ENCODE peak calls at places on chromosomes 1 and 21, in seven cellular contexts. K is IMR-90, F is thyroid gland, O is heart left ventricle, R is body of pancreas, J is ovary, B is endothelial cell of umbilical vein. V is an unnamed sample.

GRCh38 chr1:101781437-101781836 is 215.3 kb downstream of the OLFM3 start:
- DNase-seq in O (no peak), J (no peak), F (peak), K (no peak), B (no peak), R (no peak), V (no peak)

GRCh38 chr1:156555715-156556114 is 16.6 kb downstream of the IQGAP3 start:
- DNase-seq in B (no peak), K (no peak), R (no peak), F (no peak), O (no peak), J (no peak), V (no peak)

GRCh38 chr1:25106352-25106751 is 126.0 kb downstream of the SYF2 start:
- DNase-seq in J (no peak), O (no peak), K (no peak), F (no peak), B (no peak), R (no peak), V (no peak)

GRCh38 chr1:94362466-94363058 is 55.6 kb upstream of the ABCD3 start:
- DNase-seq in O (no peak), F (no peak), R (no peak), J (no peak), K (peak), B (no peak), V (no peak)

GRCh38 chr1:242854466-242854865 is 330.0 kb upstream of the PLD5 start:
- DNase-seq in F (no peak), J (no peak), B (no peak), K (no peak), O (no peak), R (no peak), V (no peak)

GRCh38 chr1:60859111-60859510 is 223.2 kb upstream of the NFIA start:
- DNase-seq in O (no peak), R (no peak), K (no peak), B (no peak), J (no peak), F (no peak), V (no peak)

GRCh38 chr21:44012474-44013379 is 618 bp downstream of the TRAPPC10 start:
- DNase-seq in B (peak), F (peak), R (peak), K (peak), O (peak), J (peak), V (no peak)

GRCh38 chr21:32445101-32445500 is 32.6 kb downstream of the EVA1C start:
- DNase-seq in J (no peak), K (no peak), O (no peak), B (no peak), F (no peak), R (no peak), V (no peak)

GRCh38 chr1:223543559-223543958 is 121.9 kb downstream of the CAPN8 start:
- DNase-seq in K (no peak), O (no peak), R (no peak), J (no peak), F (no peak), B (no peak), V (no peak)

GRCh38 chr1:243562473-243562872 is 287.6 kb downstream of the AKT3 start:
- DNase-seq in R (no peak), B (no peak), F (no peak), O (peak), K (no peak), J (no peak), V (no peak)

GRCh38 chr1:224433041-224433670 is 1.4 kb downstream of the WDR26 start:
- DNase-seq in O (no peak), F (peak), R (peak), B (peak), K (no peak), J (peak), V (no peak)

GRCh38 chr1:99748419-99748818 is 18.0 kb downstream of the FRRS1 start:
- DNase-seq in O (no peak), F (no peak), B (no peak), R (no peak), J (no peak), K (peak), V (no peak)

GRCh38 chr1:178115260-178115659 is 21.4 kb downstream of the RASAL2 start:
- DNase-seq in K (no peak), R (no peak), J (no peak), B (no peak), F (no peak), O (no peak), V (no peak)

GRCh38 chr1:31811605-31812004 is 4.2 kb downstream of the SPOCD1 start:
- DNase-seq in O (no peak), R (no peak), B (no peak), K (peak), F (no peak), J (no peak), V (peak)

GRCh38 chr21:27251752-27252151 is 284.9 kb upstream of the ADAMTS5 start:
- DNase-seq in K (no peak), R (no peak), O (no peak), J (no peak), B (no peak), F (no peak), V (no peak)

GRCh38 chr1:162719678-162720077 is 70.8 kb upstream of the HSD17B7 start:
- DNase-seq in B (no peak), J (no peak), F (no peak), R (no peak), K (no peak), O (no peak), V (no peak)

GRCh38 chr1:51898090-51898734 is 19.7 kb upstream of the NRDC start:
- DNase-seq in B (peak), O (no peak), J (no peak), F (no peak), R (no peak), K (peak), V (no peak)

GRCh38 chr1:236608930-236609726 is 4.8 kb upstream of the HEATR1 start:
- DNase-seq in F (peak), R (peak), K (peak), J (peak), B (peak), O (peak), V (no peak)

GRCh38 chr1:20481643-20482498 is 4.1 kb downstream of the CAMK2N1 start:
- DNase-seq in R (no peak), K (no peak), F (no peak), O (no peak), J (no peak), B (no peak), V (no peak)

DNA sequence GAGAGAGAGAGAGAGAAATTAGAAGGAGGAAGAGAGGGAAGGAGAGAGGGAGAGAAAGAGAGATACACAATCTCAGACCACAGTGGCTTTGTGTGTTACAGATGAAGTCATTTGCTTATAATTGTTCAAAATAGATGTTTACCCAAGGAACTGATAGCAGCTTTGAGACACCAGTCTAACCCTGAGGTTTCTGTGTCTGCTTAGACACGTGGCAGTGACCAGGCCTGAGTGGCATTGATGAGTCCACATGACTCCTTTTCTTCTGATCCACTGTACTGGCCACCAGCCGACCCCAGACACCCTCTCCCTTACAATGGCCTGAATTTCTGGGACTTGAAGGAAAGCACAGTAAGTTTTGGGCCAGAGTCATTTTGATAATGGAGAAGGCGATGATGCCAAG is 104.9 kb downstream of the DUSP10 start:
- DNase-seq in B (no peak), J (no peak), K (peak), R (no peak), F (no peak), O (no peak), V (no peak)
- H3K27ac ChIP-seq in B (no peak), J (no peak), K (no peak), R (no peak), F (no peak), O (no peak), V (no peak)

GRCh38 chr1:17210176-17210575 is 5.2 kb downstream of the PADI1 start:
- DNase-seq in K (no peak), J (no peak), R (no peak), B (no peak), O (no peak), F (no peak), V (no peak)

GRCh38 chr1:17213433-17214148 is 8.7 kb downstream of the PADI1 start:
- DNase-seq in B (no peak), J (no peak), R (no peak), F (peak), O (no peak), K (no peak), V (no peak)

GRCh38 chr1:17211377-17211776 is 6.4 kb downstream of the PADI1 start:
- DNase-seq in O (no peak), K (no peak), B (no peak), J (no peak), F (no peak), R (no peak), V (no peak)

GRCh38 chr1:17212487-17213121 is 7.7 kb downstream of the PADI1 start:
- DNase-seq in B (peak), R (peak), J (no peak), O (no peak), K (peak), F (peak), V (no peak)

DNA sequence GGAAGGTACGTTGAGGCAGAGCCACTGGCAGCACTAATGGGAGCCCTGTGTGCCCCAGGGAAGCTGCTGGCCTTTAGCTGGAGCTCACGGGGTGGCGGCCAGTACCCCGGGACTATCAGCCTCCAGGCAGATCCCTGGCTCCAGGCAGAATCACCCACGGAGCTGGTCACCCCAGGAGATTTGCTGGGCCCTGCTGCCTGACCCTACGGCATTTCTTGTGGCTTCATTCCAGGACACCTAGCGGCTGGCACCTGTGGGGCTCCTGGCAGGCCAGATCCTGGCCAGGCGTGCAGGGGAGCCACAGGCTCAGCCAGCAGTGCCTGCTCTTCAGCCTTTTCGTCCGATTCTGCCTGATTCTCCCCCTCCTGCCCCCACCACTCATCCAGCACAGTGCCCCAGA is 7.1 kb downstream of the PADI1 start:
- DNase-seq in J (no peak), F (peak), R (peak), K (no peak), O (no peak), B (no peak), V (no peak)
- TF ChIP-seq POLR2A in J (no peak), F (no peak), R (no peak), K (no peak), O (no peak), B (no peak), V (no peak)

DNA sequence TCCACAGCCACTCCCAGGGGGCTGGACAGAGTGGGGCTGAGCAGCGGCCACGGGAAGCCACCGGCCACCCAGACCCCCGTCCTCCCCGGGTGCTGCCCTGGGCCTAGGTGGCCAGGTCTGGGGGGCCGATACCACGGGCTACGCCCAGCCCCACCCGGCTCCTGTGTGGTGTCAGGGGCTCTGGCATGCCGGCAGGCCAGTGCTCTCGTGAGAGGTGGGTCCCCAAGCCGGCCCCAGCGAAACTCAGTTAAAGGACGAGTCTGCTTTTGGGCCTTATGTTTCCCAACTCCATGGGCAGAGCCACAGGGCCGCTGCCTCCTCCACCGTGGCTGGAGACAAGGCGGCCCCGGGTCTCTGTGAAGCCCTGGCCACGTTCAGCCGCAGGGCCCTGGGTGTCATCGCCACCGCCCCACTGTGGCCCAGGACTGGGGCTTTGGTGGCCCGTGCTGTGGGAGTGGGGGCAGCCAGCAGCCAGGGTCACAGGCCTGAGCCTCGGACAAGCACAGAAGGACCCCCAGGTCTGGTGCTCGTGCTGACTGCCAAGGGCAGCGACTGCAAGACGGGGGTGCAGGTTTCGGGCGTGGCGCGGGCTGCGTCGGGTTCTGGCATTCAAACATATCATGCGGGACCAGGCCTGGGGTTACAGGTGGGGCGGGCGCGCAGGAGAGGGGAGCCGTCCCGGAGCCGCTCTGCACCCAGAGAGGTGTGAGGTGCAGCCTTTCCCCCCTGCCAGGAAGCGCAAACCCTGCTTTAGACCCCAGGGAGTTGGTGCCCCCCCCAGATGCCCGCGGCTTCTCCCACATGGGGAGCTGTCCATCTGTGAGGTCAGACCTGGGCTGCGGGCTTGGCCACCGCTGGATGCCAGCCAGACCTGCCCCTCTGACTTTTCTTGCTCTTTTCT is 11.9 kb upstream of the C1orf159 start:
- DNase-seq in R (no peak), J (no peak), F (no peak), B (no peak), O (no peak), K (no peak), V (no peak)
- H3K27ac ChIP-seq in R (peak), J (no peak), F (no peak), B (no peak), O (no peak), K (no peak), V (no peak)

DNA sequence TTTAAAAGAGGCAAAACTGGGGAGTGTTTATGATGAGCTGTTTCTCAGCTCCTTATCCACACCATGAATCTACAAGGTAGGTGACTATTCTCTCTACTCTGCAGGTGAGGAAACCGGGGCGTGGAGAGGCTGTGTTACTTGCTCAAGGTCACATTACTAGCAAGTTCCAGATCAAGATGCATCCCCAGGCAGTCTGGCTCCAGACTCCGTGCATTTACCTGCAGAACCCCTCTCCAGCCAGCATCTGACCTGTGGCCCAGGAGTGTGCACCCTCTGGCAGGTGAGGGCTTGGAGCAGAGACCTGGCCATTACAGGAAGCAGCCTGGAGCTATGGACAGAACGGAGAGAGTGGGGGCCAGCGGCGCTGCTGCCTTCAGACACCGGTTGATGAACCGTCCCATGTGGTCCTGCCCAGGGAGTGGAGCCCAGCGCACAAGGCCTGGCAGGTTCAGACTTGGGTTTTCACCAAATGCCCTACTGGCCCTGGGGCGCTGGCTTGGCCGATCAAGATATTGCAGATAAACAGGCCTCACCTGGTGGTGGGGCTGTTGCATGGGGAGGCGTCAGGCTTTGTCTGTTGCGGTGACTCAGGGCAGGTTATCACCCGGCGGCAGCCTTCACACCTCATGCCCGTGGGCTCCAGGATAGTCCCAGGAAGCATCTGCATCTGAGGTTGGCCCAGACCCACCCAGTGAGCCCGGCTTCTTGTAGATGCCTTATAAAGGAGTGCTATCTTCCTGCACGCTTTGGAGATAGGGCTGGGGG is 29.2 kb upstream of the WNT4 start:
- DNase-seq in O (no peak), F (no peak), J (no peak), R (no peak), K (no peak), B (no peak), V (no peak)
- TF ChIP-seq POLR2A in O (no peak), F (no peak), J (no peak), R (no peak), K (no peak), B (no peak), V (no peak)

DNA sequence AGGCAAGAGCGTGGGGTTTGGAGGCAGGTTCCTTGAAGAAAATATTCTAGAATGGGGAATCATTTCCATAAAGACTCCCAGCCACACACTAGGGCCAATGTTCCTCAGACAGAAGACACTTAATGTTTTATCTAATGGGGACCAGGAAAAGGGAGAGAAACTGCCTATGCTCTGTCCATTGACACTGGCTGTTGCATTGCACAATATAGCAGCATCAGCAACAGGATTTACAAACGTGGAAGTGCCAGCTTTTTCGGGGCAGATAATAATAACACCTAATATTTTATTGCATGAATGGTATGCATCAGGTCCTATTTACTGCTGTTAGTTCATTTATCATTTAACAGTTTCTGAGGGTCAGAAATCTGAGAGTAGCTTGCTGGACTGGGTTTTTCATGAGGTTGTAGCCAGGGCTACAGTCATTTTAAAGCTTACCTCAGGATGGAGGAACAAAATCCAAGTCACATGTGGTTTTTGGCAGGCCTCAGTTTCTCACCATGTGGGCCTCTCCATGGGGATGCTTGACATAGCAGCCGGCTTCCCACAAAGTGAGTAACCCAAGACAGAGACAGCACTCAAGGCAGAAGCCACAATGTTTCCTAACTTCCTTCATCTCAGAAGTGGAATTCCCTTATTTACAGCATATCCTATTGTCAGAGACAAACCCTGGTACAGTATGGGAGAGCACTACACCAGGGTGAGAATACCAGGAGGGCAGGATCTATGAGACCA is 483.3 kb downstream of the PLPP3 start:
- DNase-seq in O (no peak), J (no peak), F (no peak), R (peak), B (no peak), K (peak), V (no peak)
- H3K27ac ChIP-seq in O (no peak), J (no peak), F (no peak), R (no peak), B (no peak), K (peak), V (peak)

GRCh38 chr1:1819762-1820161 is 41.5 kb upstream of the NADK start:
- DNase-seq in J (no peak), B (no peak), F (no peak), R (no peak), O (no peak), K (no peak), V (no peak)
- TF ChIP-seq POLR2A in J (no peak), B (no peak), F (no peak), R (no peak), O (no peak), K (no peak), V (no peak)

DNA sequence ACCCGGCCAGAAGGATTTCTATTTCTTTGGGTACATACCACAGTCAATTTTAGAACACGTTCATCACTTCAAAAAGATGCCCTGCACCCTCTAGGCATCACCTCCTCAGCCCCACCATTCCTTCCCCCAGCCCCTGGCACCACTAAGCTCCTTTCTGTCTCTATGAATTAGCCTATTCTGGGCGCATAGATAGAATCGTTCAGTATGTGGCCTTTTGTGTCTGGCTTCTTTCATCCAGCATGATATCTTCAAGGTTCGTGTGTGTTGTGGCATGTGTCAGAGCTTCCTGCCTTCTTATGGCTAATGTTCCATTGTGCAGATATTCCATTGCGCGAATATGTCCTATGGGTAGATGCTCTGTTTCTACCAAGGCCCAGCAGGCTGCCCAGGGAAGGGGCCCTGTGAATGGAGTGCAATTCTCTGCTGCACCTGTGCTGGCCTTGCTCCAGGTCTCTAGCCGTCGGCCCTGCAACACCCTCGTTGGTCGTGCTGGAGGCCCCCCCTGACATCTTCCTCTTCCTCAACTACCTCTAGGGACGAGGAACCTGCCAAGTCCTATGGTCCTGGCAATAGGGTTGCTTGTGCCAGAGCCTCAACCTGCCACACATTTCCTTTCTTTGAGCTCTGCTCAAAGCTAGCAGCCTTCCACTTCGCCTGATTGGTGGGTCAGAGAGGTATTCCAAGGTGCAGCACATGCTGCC is 113.5 kb downstream of the RIPK4 start:
- DNase-seq in B (no peak), F (no peak), J (no peak), R (no peak), K (no peak), O (no peak), V (no peak)
- H3K27ac ChIP-seq in B (no peak), F (no peak), J (no peak), R (peak), K (no peak), O (no peak), V (no peak)